ENCODE peak calls at places on chromosomes 16 and 17, in four cellular contexts. U, X, E and D are unnamed samples.

GRCh38 chr16:86508947-86509758 is 1.2 kb upstream of the FOXF1 start:
- DNase-seq in U (peak; percentile 42), E (no peak), X (peak; percentile 53), D (no peak)

GRCh38 chr17:27310548-27311110 is 16.7 kb downstream of the WSB1 start:
- DNase-seq in U (no peak), X (no peak), E (no peak), D (no peak)

GRCh38 chr16:4713663-4714501 is 20.2 kb downstream of the ANKS3 start:
- DNase-seq in U (no peak), E (no peak), X (no peak), D (no peak)

GRCh38 chr17:28350271-28350670 is 7.1 kb downstream of the POLDIP2 start:
- DNase-seq in U (no peak), E (no peak), X (no peak), D (no peak)

GRCh38 chr16:28529124-28529523 is 9.7 kb downstream of the NUPR1 start:
- DNase-seq in E (no peak), U (no peak), X (no peak), D (no peak)

GRCh38 chr16:15701975-15702970 is 52.2 kb downstream of the NDE1 start:
- DNase-seq in E (no peak), U (no peak), X (no peak), D (no peak)

GRCh38 chr16:68800257-68800875 is 43.0 kb upstream of the TANGO6 start:
- DNase-seq in X (peak; percentile 84), E (no peak), U (peak; percentile 45), D (peak; percentile 56)

GRCh38 chr16:1069154-1069553 is 3.4 kb upstream of the SSTR5 start:
- DNase-seq in U (no peak), E (no peak), X (no peak), D (no peak)

GRCh38 chr16:79182618-79183017 is 417.9 kb downstream of the MAF start:
- DNase-seq in E (no peak), X (no peak), U (no peak), D (no peak)

GRCh38 chr16:86566601-86566965 is at the start of gene FOXC2:
- DNase-seq in U (peak; percentile 90), E (peak; percentile 70), X (peak; percentile 95), D (peak; percentile 12)

GRCh38 chr17:29210879-29211278 is 30.7 kb upstream of the MYO18A start:
- DNase-seq in E (no peak), X (no peak), U (no peak), D (no peak)

DNA sequence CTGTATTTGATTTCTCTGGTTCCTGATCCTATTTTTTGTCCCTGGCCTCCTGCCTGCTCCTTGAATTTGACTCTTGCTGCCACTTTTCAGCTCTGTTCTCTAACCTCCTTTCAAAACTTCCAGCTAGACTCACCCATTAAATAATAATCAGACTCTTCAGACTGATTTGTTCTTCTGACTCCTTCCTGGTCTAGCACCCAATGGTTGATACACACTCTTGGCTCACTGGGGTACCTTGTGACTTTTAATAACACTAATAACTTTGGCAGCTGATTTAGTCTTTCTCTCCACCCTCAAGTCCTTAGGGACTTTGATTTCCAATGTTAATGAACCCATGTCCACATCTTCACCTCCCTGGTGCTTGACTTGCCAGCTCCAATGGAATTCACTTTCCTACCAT is 19.8 kb upstream of the C16orf82 start:
- DNase-seq in E (no peak), U (no peak), X (no peak), D (no peak)
- H3K27me3 ChIP-seq in E (no peaks in the 10 kb centered on the region), U (peaks cover 10% of the 10 kb centered on the region), X (no peaks in the 10 kb centered on the region), D (no peaks in the 10 kb centered on the region)

GRCh38 chr17:68324654-68325336 is 33.5 kb downstream of the ARSG start:
- DNase-seq in E (no peak), X (no peak), U (no peak), D (no peak)

GRCh38 chr17:68328676-68329075 is 37.4 kb downstream of the ARSG start:
- DNase-seq in U (no peak), X (no peak), E (no peak), D (no peak)

GRCh38 chr17:68327823-68328557 is 36.7 kb downstream of the ARSG start:
- DNase-seq in X (no peak), E (no peak), U (no peak), D (no peak)

GRCh38 chr17:68325961-68326360 is 34.7 kb downstream of the ARSG start:
- DNase-seq in X (no peak), U (no peak), E (no peak), D (no peak)

GRCh38 chr17:68326681-68327080 is 35.4 kb downstream of the ARSG start:
- DNase-seq in X (no peak), E (no peak), U (no peak), D (no peak)
- H3K27ac ChIP-seq in X (no peak overlapping the region), E (no peak overlapping the region), U (no peak overlapping the region), D (no peak overlapping the region)

DNA sequence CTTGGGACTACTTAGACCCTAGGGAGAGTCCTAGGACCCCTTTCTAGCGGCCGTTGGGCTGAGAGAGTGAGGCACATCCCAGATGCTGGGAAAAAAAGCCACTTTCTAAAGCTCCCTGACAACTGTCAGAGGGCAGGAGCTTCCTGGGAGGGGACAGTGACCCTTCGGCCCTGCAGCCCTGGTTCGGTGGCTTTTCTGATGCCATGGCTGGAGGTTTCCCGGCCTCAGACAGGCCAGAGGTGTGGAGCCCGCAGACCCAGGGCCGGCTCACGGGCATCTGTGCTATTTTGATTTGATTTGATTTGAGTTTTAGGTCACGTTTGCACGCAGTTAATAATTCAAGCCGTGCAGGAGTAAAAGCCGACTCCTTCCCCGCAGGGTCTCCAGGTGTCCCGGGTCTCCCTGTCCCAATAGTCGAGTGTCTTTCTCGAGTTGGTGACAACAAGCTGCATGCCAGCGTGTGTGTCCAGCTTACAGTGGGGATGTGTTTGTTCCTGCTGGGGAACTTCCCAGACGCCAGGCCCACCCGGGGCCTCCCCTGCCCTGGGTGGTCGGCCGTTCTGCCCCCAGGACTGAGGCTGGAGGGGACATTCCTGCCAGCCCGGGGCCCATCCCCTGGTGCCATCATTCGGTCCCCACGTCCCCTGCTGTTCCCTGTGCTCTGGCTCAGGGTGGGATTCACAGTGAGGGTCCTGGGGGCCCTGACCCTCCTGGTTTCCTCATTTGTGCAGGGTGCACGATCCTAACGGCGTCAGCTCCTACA is 1.0 kb upstream of the CBFA2T3 start:
- DNase-seq in E (no peak), U (no peak), X (no peak), D (no peak)
- H3K27me3 ChIP-seq in E (peaks cover 32% of the 10 kb centered on the region), U (peaks cover 28% of the 10 kb centered on the region), X (no peaks in the 10 kb centered on the region), D (peaks cover 3% of the 10 kb centered on the region)

DNA sequence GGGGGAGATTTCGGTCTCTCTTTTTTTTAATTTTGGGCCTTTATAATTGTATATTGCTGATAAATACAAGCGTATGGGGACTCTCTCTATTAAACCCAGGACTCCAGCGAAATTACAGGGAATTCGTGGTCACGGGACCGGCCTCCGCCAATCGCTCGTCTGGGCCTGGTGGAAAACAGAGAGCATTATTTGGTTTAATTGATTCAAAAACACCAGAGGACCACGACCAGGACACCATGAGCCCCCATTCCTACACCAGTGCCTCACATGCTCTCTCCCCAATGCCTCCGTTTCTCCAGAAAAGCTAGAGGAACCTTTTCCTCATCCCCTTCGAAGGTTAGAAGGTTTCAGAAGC is at the start of gene HOXB2:
- DNase-seq in U (no peak), X (peak; percentile 67), E (no peak), D (no peak)
- H3K27ac ChIP-seq in U (peak within 1 kb of the TSS; percentile 83), X (peak within 1 kb of the TSS; percentile 98), E (peak within 1 kb of the TSS; percentile 86), D (peak within 1 kb of the TSS; percentile 92)

DNA sequence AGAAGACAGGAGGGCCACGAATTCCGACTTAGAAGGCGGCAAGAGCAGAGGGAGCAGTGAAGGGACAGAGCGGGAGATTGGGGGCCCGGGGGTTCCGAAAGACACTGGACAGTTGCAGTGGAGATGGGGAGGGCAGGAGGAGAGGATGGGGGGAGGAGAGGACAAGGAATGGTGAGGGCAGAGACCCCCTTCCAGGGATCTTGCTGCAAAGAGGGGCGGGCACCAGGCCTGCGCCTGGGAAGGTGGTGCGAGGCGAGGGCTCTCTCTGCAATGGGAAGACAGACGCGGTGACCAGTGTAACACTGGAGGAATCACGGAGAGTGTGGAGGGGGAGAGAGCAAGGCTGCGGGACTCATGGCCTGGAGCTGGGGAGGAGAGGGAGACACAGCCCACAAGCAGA is 185.2 kb downstream of the RBFOX3 start:
- DNase-seq in X (no peak), E (no peak), U (no peak), D (no peak)
- H3K27me3 ChIP-seq in X (no peaks in the 10 kb centered on the region), E (peaks cover 6% of the 10 kb centered on the region), U (peaks cover 56% of the 10 kb centered on the region), D (no peaks in the 10 kb centered on the region)

GRCh38 chr17:82892869-82893565 is 53.2 kb upstream of the ZNF750 start:
- DNase-seq in E (peak; percentile 68), X (peak; percentile 21), U (peak; percentile 30), D (peak; percentile 91)

GRCh38 chr17:82890339-82890730 is 50.5 kb upstream of the ZNF750 start:
- DNase-seq in E (peak; percentile 79), X (no peak), U (peak; percentile 29), D (no peak)

GRCh38 chr17:82893779-82894178 is 54.0 kb upstream of the ZNF750 start:
- DNase-seq in U (no peak), X (no peak), E (no peak), D (no peak)

GRCh38 chr17:82890926-82891678 is 51.3 kb upstream of the ZNF750 start:
- DNase-seq in U (no peak), X (no peak), E (no peak), D (no peak)

DNA sequence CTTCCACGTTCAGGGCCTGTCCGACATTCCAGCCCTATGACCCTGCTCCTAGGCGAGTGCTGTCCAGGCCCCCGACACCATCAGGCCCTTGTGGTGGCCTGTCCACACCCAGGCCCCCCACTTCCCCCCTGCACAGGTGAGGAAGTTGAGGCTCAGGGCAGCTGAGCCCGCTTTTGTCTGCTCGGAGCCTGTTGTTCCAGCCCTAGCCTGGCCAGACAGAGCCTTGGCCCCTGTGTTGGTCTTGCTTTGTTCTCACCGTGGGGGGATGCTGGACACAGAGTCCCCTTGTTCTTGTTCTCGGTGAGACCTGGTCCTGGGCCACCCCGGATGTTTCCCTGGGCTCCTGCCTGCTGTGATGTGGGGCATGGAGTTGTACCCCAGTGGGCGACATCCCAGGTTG is 52.1 kb upstream of the ZNF750 start:
- DNase-seq in X (no peak), U (no peak), E (no peak), D (no peak)
- H3K27ac ChIP-seq in X (no peak overlapping the region), U (no peak overlapping the region), E (peak overlapping the region; percentile 37), D (no peak overlapping the region)

DNA sequence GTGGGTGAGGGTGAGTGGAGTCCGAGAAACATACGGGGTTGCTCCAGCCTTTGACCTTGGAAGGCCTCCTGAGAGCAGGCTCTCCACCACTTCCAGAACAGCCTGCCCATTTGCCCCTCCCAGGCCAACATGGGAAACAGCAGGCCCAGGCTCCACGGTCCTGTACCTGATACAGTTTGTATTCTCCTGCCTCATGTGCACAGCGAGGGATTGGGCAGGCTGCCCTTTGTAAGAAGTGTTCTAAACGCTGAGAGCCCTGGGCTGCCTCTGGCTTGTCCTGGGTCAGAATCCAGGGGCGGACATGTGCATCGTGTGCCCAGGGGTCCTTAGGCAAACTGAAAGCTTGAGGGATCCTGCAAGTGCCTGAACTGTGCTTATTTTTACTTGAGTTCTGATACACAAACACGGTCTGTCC is 3.4 kb upstream of the CBX2 start:
- DNase-seq in E (no peak), U (no peak), X (no peak), D (no peak)
- H3K27me3 ChIP-seq in E (peaks cover 70% of the 10 kb centered on the region), U (peaks cover 43% of the 10 kb centered on the region), X (no peaks in the 10 kb centered on the region), D (peaks cover 19% of the 10 kb centered on the region)

GRCh38 chr17:50165867-50166517 is at the start of gene SGCA:
- DNase-seq in X (peak; percentile 75), U (peak; percentile 62), E (no peak), D (no peak)
- H3K27ac ChIP-seq in X (peak within 1 kb of the TSS; percentile 81), U (peak within 1 kb of the TSS; percentile 96), E (peak within 1 kb of the TSS; percentile 49), D (no peak within 1 kb of the TSS)

DNA sequence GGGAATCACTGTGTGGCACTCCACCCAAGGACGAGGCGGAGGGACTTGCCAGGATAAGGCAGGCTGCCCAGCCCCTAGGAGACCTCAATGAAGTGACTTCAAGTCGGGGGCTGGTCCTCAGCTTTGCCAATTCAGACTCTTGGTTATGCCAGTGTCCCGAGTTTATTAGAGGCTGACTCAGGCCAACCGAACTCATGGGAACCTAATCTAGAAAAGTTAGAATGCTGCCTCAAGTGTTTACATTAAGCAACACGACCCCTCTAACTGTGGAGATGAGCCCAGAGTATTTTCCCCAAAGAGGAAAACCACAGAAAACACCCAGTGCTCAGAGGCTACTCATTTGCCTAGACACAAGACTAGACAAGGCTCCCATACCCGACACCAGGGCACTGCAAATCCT is 1.1 kb upstream of the TEKT3 start:
- DNase-seq in E (no peak), X (no peak), U (no peak), D (no peak)
- H3K27me3 ChIP-seq in E (peaks cover 30% of the 10 kb centered on the region), X (peaks cover 73% of the 10 kb centered on the region), U (peaks cover 11% of the 10 kb centered on the region), D (peaks cover 28% of the 10 kb centered on the region)